ENCODE peak calls at places on chromosomes 3 and 15, in seven cellular contexts. One of them, this sample, is unnamed.
A peak's percentile ranks its signal among the peaks of the same experiment; 100 is the strongest.

GRCh38 chr15:100426893-100427292 is 85.1 kb upstream of the ADAMTS17 start:
- DNase-seq in effector CD4-positive, alpha-beta T cell: no peak
- DNase-seq in fibroblast of pulmonary artery: no peak
- DNase-seq in ecto neural progenitor cell: no peak
- DNase-seq in NCI-H226: no peak
- DNase-seq in choroid plexus epithelial cell: no peak
- DNase-seq in MV-4-11: no peak
- DNase-seq in this sample: no peak

GRCh38 chr3:127902486-127902885 is 12.5 kb upstream of the KBTBD12 start:
- DNase-seq in choroid plexus epithelial cell: no peak
- DNase-seq in fibroblast of pulmonary artery: no peak
- DNase-seq in effector CD4-positive, alpha-beta T cell: no peak
- DNase-seq in ecto neural progenitor cell: no peak
- DNase-seq in NCI-H226: no peak
- DNase-seq in MV-4-11: no peak
- DNase-seq in this sample: no peak

GRCh38 chr15:57114070-57114469 is 195.6 kb downstream of the TCF12 start:
- DNase-seq in effector CD4-positive, alpha-beta T cell: no peak
- DNase-seq in NCI-H226: peak; percentile 42
- DNase-seq in ecto neural progenitor cell: no peak
- DNase-seq in fibroblast of pulmonary artery: peak; percentile 63
- DNase-seq in choroid plexus epithelial cell: peak; percentile 85
- DNase-seq in MV-4-11: peak; percentile 50
- DNase-seq in this sample: peak; percentile 10

GRCh38 chr15:88745696-88746095 is 57.5 kb upstream of the ACAN start:
- DNase-seq in MV-4-11: no peak
- DNase-seq in choroid plexus epithelial cell: peak; percentile 73
- DNase-seq in fibroblast of pulmonary artery: peak; percentile 63
- DNase-seq in NCI-H226: peak; percentile 49
- DNase-seq in ecto neural progenitor cell: no peak
- DNase-seq in effector CD4-positive, alpha-beta T cell: no peak
- DNase-seq in this sample: no peak

GRCh38 chr15:90497912-90498311 is 31.8 kb upstream of the CRTC3 start:
- DNase-seq in fibroblast of pulmonary artery: no peak
- DNase-seq in ecto neural progenitor cell: no peak
- DNase-seq in effector CD4-positive, alpha-beta T cell: no peak
- DNase-seq in NCI-H226: no peak
- DNase-seq in choroid plexus epithelial cell: no peak
- DNase-seq in MV-4-11: no peak
- DNase-seq in this sample: no peak

GRCh38 chr3:2392981-2393380 is 294.3 kb downstream of the CNTN4 start:
- DNase-seq in NCI-H226: no peak
- DNase-seq in ecto neural progenitor cell: no peak
- DNase-seq in fibroblast of pulmonary artery: no peak
- DNase-seq in effector CD4-positive, alpha-beta T cell: no peak
- DNase-seq in choroid plexus epithelial cell: no peak
- DNase-seq in MV-4-11: no peak
- DNase-seq in this sample: no peak

GRCh38 chr3:184765047-184765729 is 46.8 kb upstream of the VPS8 start:
- DNase-seq in fibroblast of pulmonary artery: no peak
- DNase-seq in choroid plexus epithelial cell: no peak
- DNase-seq in NCI-H226: no peak
- DNase-seq in MV-4-11: no peak
- DNase-seq in effector CD4-positive, alpha-beta T cell: no peak
- DNase-seq in ecto neural progenitor cell: no peak
- DNase-seq in this sample: no peak

GRCh38 chr15:74402873-74403589 is 30.7 kb downstream of the SEMA7A start:
- DNase-seq in effector CD4-positive, alpha-beta T cell: no peak
- DNase-seq in ecto neural progenitor cell: no peak
- DNase-seq in NCI-H226: no peak
- DNase-seq in fibroblast of pulmonary artery: no peak
- DNase-seq in choroid plexus epithelial cell: no peak
- DNase-seq in MV-4-11: peak; percentile 73
- DNase-seq in this sample: no peak

GRCh38 chr15:62647195-62647865 is 395.2 kb upstream of the TPM1 start:
- DNase-seq in NCI-H226: no peak
- DNase-seq in effector CD4-positive, alpha-beta T cell: no peak
- DNase-seq in fibroblast of pulmonary artery: peak; percentile 47
- DNase-seq in MV-4-11: peak; percentile 84
- DNase-seq in ecto neural progenitor cell: no peak
- DNase-seq in choroid plexus epithelial cell: peak; percentile 24
- DNase-seq in this sample: no peak

GRCh38 chr15:69939513-69940440 is 157.9 kb downstream of the TLE3 start:
- DNase-seq in NCI-H226: no peak
- DNase-seq in effector CD4-positive, alpha-beta T cell: no peak
- DNase-seq in MV-4-11: no peak
- DNase-seq in choroid plexus epithelial cell: peak; percentile 16
- DNase-seq in ecto neural progenitor cell: peak; percentile 66
- DNase-seq in fibroblast of pulmonary artery: no peak
- DNase-seq in this sample: no peak